ENCODE peak calls at places on chromosomes 13 and 19, in nine cellular contexts. A is NT2/D1, G is Peyer's patch, Y is testis, V is cardiac septum, L is iris pigment epithelial cell, C is Kasumi-1, E is SHP77, U is NCI-H2171 treated with DMSO at 0.1 percent for 48 hours. R is an unnamed sample.

GRCh38 chr19:799076-799881 is 2.0 kb downstream of the PTBP1 start:
- DNase-seq in A (no peak), G (no peak), Y (no peak), V (no peak), L (peak; percentile 53), C (peak; percentile 24), E (no peak), U (peak; percentile 14), R (no peak)

GRCh38 chr13:42073683-42074082 is 25.2 kb downstream of the DGKH start:
- DNase-seq in A (no peak), G (no peak), Y (no peak), V (no peak), L (no peak), C (no peak), E (no peak), U (no peak), R (no peak)

GRCh38 chr19:42091300-42092266 is 15.6 kb downstream of the ZNF574 start:
- DNase-seq in A (no peak), G (no peak), Y (no peak), V (no peak), L (peak; percentile 36), C (no peak), E (peak; percentile 49), U (peak; percentile 33), R (no peak)

GRCh38 chr19:46924874-46925547 is 64.2 kb downstream of the ARHGAP35 start:
- DNase-seq in A (no peak), G (no peak), Y (no peak), V (no peak), L (no peak), C (no peak), E (no peak), U (no peak), R (no peak)

GRCh38 chr19:3162418-3163229 is 15.9 kb upstream of the S1PR4 start:
- DNase-seq in A (no peak), G (no peak), Y (peak; percentile 84), V (no peak), L (no peak), C (no peak), E (no peak), U (no peak), R (no peak)

GRCh38 chr13:28494861-28495585 is at the start of gene FLT1:
- DNase-seq in A (peak; percentile 58), G (no peak), Y (peak; percentile 47), V (peak; percentile 87), L (peak; percentile 62), C (no peak), E (no peak), U (no peak), R (peak; percentile 27)

GRCh38 chr19:18745012-18745735 is 45.9 kb downstream of the COMP start:
- DNase-seq in A (no peak), G (no peak), Y (peak; percentile 87), V (no peak), L (no peak), C (no peak), E (no peak), U (no peak), R (no peak)

GRCh38 chr19:8148410-8149231 is 771 bp downstream of the FBN3 start:
- DNase-seq in A (peak; percentile 84), G (no peak), Y (no peak), V (no peak), L (no peak), C (no peak), E (no peak), U (peak; percentile 25), R (no peak)

GRCh38 chr13:33140161-33140560 is 123.9 kb downstream of the KL start:
- DNase-seq in A (no peak), G (no peak), Y (no peak), V (no peak), L (no peak), C (no peak), E (no peak), U (peak; percentile 5), R (no peak)

R was measured in NCI-H748 treated with DMSO at 0.1 percent for 48 hours.